ENCODE peak calls at places on chromosomes 1 and 21, in eight cellular contexts. V is HTR-8/SVneo, G is sigmoid colon, K is amygdala, B is Caco-2, T is GM23338, W is heart left ventricle, Q is GM12891. J is an unnamed sample.

GRCh38 chr1:193537266-193538003 is 351.0 kb upstream of the B3GALT2 start:
- DNase-seq in V (no peak), G (no peak), K (no peak), B (no peak), T (no peak), W (no peak), Q (peak; percentile 1), J (no peak)

GRCh38 chr1:1893291-1893985 is 2.6 kb upstream of the GNB1 start:
- DNase-seq in V (no peak), G (no peak), K (no peak), B (no peak), T (no peak), W (no peak), Q (no peak), J (no peak)

GRCh38 chr1:108884968-108885367 is 8.2 kb downstream of the GPSM2 start:
- DNase-seq in V (no peak), G (no peak), K (no peak), B (no peak), T (no peak), W (no peak), Q (no peak), J (no peak)

GRCh38 chr1:172588296-172589291 is 55.6 kb downstream of the SUCO start:
- DNase-seq in V (peak; percentile 37), G (no peak), K (no peak), B (no peak), T (no peak), W (no peak), Q (no peak), J (peak; percentile 79)

GRCh38 chr1:178946416-178946815 is 75.5 kb upstream of the ANGPTL1 start:
- DNase-seq in V (no peak), G (no peak), K (no peak), B (no peak), T (peak; percentile 33), W (no peak), Q (no peak), J (no peak)

GRCh38 chr21:16667395-16667794 is 845.4 kb upstream of the CXADR start:
- DNase-seq in V (no peak), G (no peak), K (no peak), B (no peak), T (no peak), W (no peak), Q (no peak), J (peak; percentile 40)

GRCh38 chr1:41122851-41123518 is 101.5 kb upstream of the SLFNL1 start:
- DNase-seq in V (peak; percentile 32), G (no peak), K (no peak), B (peak; percentile 59), T (peak; percentile 62), W (no peak), Q (no peak), J (peak; percentile 45)

GRCh38 chr1:174841747-174842146 is 158.0 kb upstream of the CACYBP start:
- DNase-seq in V (no peak), G (no peak), K (no peak), B (no peak), T (no peak), W (no peak), Q (no peak), J (no peak)

GRCh38 chr21:27429612-27430361 is 462.9 kb upstream of the ADAMTS5 start:
- DNase-seq in V (no peak), G (no peak), K (no peak), B (no peak), T (no peak), W (no peak), Q (no peak), J (no peak)

GRCh38 chr1:11501491-11501897 is 22.5 kb downstream of the DISP3 start:
- DNase-seq in V (no peak), G (peak; percentile 56), K (no peak), B (no peak), T (peak; percentile 64), W (peak; percentile 44), Q (no peak), J (no peak)

GRCh38 chr1:192945417-192946130 is 113.6 kb downstream of the UCHL5 start:
- DNase-seq in V (no peak), G (no peak), K (no peak), B (no peak), T (no peak), W (no peak), Q (no peak), J (no peak)

GRCh38 chr1:166032901-166033371 is 133.9 kb downstream of the FAM78B start:
- DNase-seq in V (no peak), G (no peak), K (no peak), B (no peak), T (no peak), W (peak; percentile 38), Q (no peak), J (no peak)

GRCh38 chr1:160705176-160705745 is 6.4 kb downstream of the CD48 start:
- DNase-seq in V (no peak), G (no peak), K (no peak), B (no peak), T (no peak), W (no peak), Q (no peak), J (no peak)

GRCh38 chr1:110393691-110394564 is 3.1 kb upstream of the SLC16A4 start:
- DNase-seq in V (no peak), G (no peak), K (no peak), B (peak; percentile 55), T (no peak), W (no peak), Q (no peak), J (peak; percentile 90)

GRCh38 chr1:216832192-216832591 is 109.0 kb upstream of the ESRRG start:
- DNase-seq in V (no peak), G (no peak), K (no peak), B (no peak), T (no peak), W (no peak), Q (no peak), J (no peak)

GRCh38 chr1:112937070-112937469 is 18.9 kb downstream of the SLC16A1 start:
- DNase-seq in V (no peak), G (no peak), K (no peak), B (no peak), T (no peak), W (no peak), Q (no peak), J (no peak)

J was measured in SJSA1.